ENCODE peak calls at places on chromosomes 6 and 20, in ten cellular contexts. M is hepatocyte, X is glutamatergic neuron, P is IMR-90, J is ovary, R is body of pancreas, F is HepG2, Y is fibroblast of lung, I is heart right ventricle, N is heart left ventricle. S is an unnamed sample.

GRCh38 chr20:22431419-22431818 is 153.0 kb downstream of the FOXA2 start:
- DNase-seq in M (no peak), X (no peak), P (no peak), J (no peak), R (no peak), F (no peak), Y (no peak), I (no peak), N (no peak), S (no peak)

GRCh38 chr20:58889334-58890072 is 37.0 kb downstream of the GNAS start:
- DNase-seq in M (peak; percentile 37), X (peak; percentile 34), P (no peak), J (no peak), R (no peak), F (no peak), Y (peak; percentile 19), I (no peak), N (peak; percentile 67), S (no peak)

GRCh38 chr20:56445130-56445529 is 23.3 kb upstream of the RTF2 start:
- DNase-seq in M (no peak), X (no peak), P (no peak), J (no peak), R (no peak), F (no peak), Y (no peak), I (no peak), N (no peak), S (no peak)

GRCh38 chr6:49370518-49370917 is 92.5 kb downstream of the MMUT start:
- DNase-seq in M (no peak), X (no peak), P (no peak), J (no peak), R (no peak), F (no peak), Y (no peak), I (no peak), N (no peak), S (no peak)

GRCh38 chr20:62179162-62179504 is 3.7 kb upstream of the MTG2 start:
- DNase-seq in M (no peak), X (peak; percentile 8), P (no peak), J (no peak), R (no peak), F (no peak), Y (no peak), I (no peak), N (peak; percentile 16), S (no peak)

GRCh38 chr6:89745728-89746127 is 73.9 kb downstream of the MDN1 start:
- DNase-seq in M (no peak), X (no peak), P (peak; percentile 65), J (no peak), R (no peak), F (no peak), Y (peak; percentile 70), I (no peak), N (no peak), S (no peak)

GRCh38 chr6:163579111-163579879 is 164.8 kb downstream of the QKI start:
- DNase-seq in M (no peak), X (no peak), P (no peak), J (no peak), R (no peak), F (no peak), Y (no peak), I (peak; percentile 25), N (no peak), S (no peak)

GRCh38 chr6:13702809-13703302 is 8.8 kb downstream of the RANBP9 start:
- DNase-seq in M (no peak), X (no peak), P (no peak), J (no peak), R (no peak), F (no peak), Y (no peak), I (no peak), N (no peak), S (no peak)

GRCh38 chr6:1464796-1465348 is 75.5 kb downstream of the FOXF2 start:
- DNase-seq in M (no peak), X (no peak), P (no peak), J (no peak), R (no peak), F (no peak), Y (no peak), I (no peak), N (no peak), S (no peak)

GRCh38 chr6:102798631-102799030 is 1405.1 kb downstream of the GRIK2 start:
- DNase-seq in M (peak; percentile 33), X (peak; percentile 62), P (no peak), J (no peak), R (no peak), F (no peak), Y (no peak), I (no peak), N (no peak), S (peak; percentile 35)

GRCh38 chr20:7359739-7360138 is 580.5 kb downstream of the HAO1 start:
- DNase-seq in M (no peak), X (no peak), P (no peak), J (no peak), R (no peak), F (no peak), Y (no peak), I (no peak), N (no peak), S (no peak)

GRCh38 chr6:16684896-16685554 is 76.2 kb downstream of the ATXN1 start:
- DNase-seq in M (no peak), X (no peak), P (peak; percentile 82), J (no peak), R (no peak), F (no peak), Y (no peak), I (no peak), N (no peak), S (no peak)

GRCh38 chr6:132400641-132401119 is 595 bp downstream of the MOXD1 start:
- DNase-seq in M (peak; percentile 16), X (no peak), P (no peak), J (no peak), R (no peak), F (no peak), Y (no peak), I (no peak), N (no peak), S (peak; percentile 30)

GRCh38 chr6:83097204-83097603 is 29.7 kb downstream of the DOP1A start:
- DNase-seq in M (no peak), X (no peak), P (no peak), J (no peak), R (no peak), F (no peak), Y (no peak), I (no peak), N (no peak), S (no peak)

GRCh38 chr6:132322398-132322797 is 78.9 kb downstream of the MOXD1 start:
- DNase-seq in M (no peak), X (no peak), P (peak; percentile 39), J (no peak), R (no peak), F (no peak), Y (no peak), I (no peak), N (no peak), S (no peak)

GRCh38 chr20:18103497-18103896 is 34.2 kb upstream of the KAT14 start:
- DNase-seq in M (no peak), X (no peak), P (no peak), J (no peak), R (no peak), F (peak; percentile 49), Y (no peak), I (no peak), N (no peak), S (no peak)

GRCh38 chr6:76351275-76351674 is 278.8 kb upstream of the IMPG1 start:
- DNase-seq in M (peak; percentile 32), X (no peak), P (no peak), J (no peak), R (peak; percentile 36), F (peak; percentile 4), Y (no peak), I (no peak), N (no peak), S (no peak)
- TF ChIP-seq CTCF in M (peak; percentile 41), X (no peak), P (no peak), J (no peak), R (peak; percentile 59), F (peak; percentile 37), Y (no peak), I (no peak), N (peak; percentile 9), S (peak; percentile 26)

GRCh38 chr6:8063762-8064637 is at the start of gene BLOC1S5:
- DNase-seq in M (peak; percentile 99), X (peak; percentile 98), P (peak; percentile 97), J (peak; percentile 94), R (peak; percentile 96), F (peak; percentile 99), Y (peak; percentile 97), I (peak; percentile 94), N (peak; percentile 97), S (peak; percentile 97)
- TF ChIP-seq CTCF in M (peak; percentile 12), X (no peak), P (peak; percentile 6), J (peak; percentile 9), R (peak; percentile 11), F (peak; percentile 60), Y (no peak), I (no peak), N (no peak), S (no peak)

DNA sequence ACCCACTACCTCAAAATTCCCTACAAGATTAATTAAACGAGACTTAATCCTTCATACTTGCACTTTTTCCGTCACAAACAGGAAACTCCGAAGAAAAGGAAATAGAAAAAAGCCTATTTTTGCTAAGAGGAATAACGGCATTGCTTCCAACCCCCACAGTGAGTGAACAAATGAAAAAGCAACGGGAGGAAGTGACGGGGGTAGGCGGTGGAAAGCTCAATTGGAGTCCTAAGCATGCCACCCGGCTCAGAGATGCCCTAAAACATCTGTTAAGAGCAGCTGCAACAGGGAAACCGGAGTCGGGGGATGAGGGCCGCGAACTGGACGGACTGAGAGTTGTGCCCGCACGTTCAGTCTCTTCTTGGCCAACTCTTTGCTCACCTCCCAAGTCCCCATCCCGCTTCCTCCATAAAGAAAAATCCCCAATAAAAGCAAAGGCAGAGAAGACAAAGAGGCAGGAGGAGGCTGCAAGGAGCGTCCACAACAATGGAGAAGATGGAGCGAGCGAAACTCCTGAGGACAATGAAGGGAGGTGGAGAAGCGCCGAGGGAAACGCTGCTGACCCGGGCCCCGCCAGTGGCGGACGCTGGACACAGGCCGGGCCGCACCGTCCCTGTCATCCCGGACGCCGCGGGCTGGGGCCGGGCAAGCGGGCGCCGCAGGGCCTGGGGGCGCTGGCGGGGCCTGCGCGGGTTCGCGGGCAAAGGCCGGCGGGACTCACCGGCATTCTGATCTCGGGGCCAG is 671 bp downstream of the SEC63 start:
- DNase-seq in M (peak; percentile 68), X (peak; percentile 43), P (peak; percentile 77), J (no peak), R (peak; percentile 58), F (peak; percentile 47), Y (peak; percentile 77), I (peak; percentile 28), N (no peak), S (peak; percentile 59)
- TF ChIP-seq CTCF in M (no peak), X (no peak), P (no peak), J (no peak), R (no peak), F (no peak), Y (no peak), I (no peak), N (no peak), S (no peak)

DNA sequence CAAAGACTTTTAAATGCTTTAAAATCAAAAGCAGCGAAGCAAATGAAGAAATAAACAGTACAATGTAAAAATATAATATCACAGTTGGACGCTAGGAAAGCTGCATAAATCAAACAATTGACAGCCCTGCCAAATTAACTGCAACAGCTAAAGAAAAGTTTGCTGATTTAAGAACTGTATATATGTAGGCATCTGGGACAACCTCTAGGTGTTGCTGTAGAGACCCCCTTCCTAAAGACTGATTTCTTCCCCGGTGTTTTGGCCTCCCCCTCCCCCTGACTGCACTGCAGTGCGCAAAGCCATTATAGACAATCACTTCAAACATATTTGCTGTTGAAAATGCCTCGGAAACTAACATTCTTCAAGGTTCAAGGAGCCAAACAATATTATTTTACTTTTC is 1.1 kb downstream of the ELOVL4 start:
- DNase-seq in M (peak; percentile 40), X (peak; percentile 42), P (peak; percentile 35), J (no peak), R (no peak), F (peak; percentile 25), Y (peak; percentile 45), I (no peak), N (no peak), S (peak; percentile 37)
- TF ChIP-seq CTCF in M (peak; percentile 45), X (peak; percentile 41), P (peak; percentile 39), J (no peak), R (no peak), F (peak; percentile 32), Y (no peak), I (no peak), N (no peak), S (peak; percentile 62)